ENCODE peak calls at places on chromosomes 3 and 15, in four cellular contexts. T is anterior cingulate cortex, Z is RWPE1, R is ecto neural progenitor cell. N is an unnamed sample.

GRCh38 chr3:105518806-105519418 is 152.2 kb downstream of the ALCAM start:
- DNase-seq in T (no peak), Z (peak; percentile 31), R (no peak), N (no peak)

GRCh38 chr15:67941643-67942315 is 101.9 kb upstream of the RNU6-1 start:
- DNase-seq in T (no peak), Z (peak; percentile 93), R (no peak), N (no peak)

GRCh38 chr3:11903047-11903446 is 56.4 kb upstream of the TAMM41 start:
- DNase-seq in T (no peak), Z (no peak), R (no peak), N (no peak)

GRCh38 chr15:100252359-100252758 is 89.4 kb downstream of the ADAMTS17 start:
- DNase-seq in T (no peak), Z (no peak), R (peak; percentile 19), N (no peak)

GRCh38 chr3:170811928-170812591 is 57.9 kb downstream of the RPL22L1 start:
- DNase-seq in T (peak; percentile 51), Z (peak; percentile 83), R (peak; percentile 73), N (peak; percentile 47)

GRCh38 chr3:188345223-188345622 is 191.3 kb downstream of the LPP start:
- DNase-seq in T (no peak), Z (no peak), R (no peak), N (peak; percentile 41)

GRCh38 chr3:188734395-188734794 is 437.4 kb upstream of the TPRG1 start:
- DNase-seq in T (no peak), Z (no peak), R (no peak), N (peak; percentile 45)

GRCh38 chr15:38335106-38335505 is 82.5 kb downstream of the SPRED1 start:
- DNase-seq in T (no peak), Z (no peak), R (no peak), N (no peak)

GRCh38 chr15:33902043-33902442 is 66.3 kb upstream of the CHRM5 start:
- DNase-seq in T (no peak), Z (no peak), R (no peak), N (no peak)

GRCh38 chr3:98709433-98709832 is 53.7 kb upstream of the ST3GAL6 start:
- DNase-seq in T (no peak), Z (no peak), R (no peak), N (no peak)

GRCh38 chr3:8988791-8989558 is 25.7 kb upstream of the RAD18 start:
- DNase-seq in T (no peak), Z (no peak), R (no peak), N (no peak)

GRCh38 chr15:48002772-48003171 is 118.0 kb upstream of the SLC24A5 start:
- DNase-seq in T (no peak), Z (no peak), R (no peak), N (no peak)

GRCh38 chr3:82030932-82031331 is 269.5 kb upstream of the GBE1 start:
- DNase-seq in T (no peak), Z (no peak), R (no peak), N (peak; percentile 28)

GRCh38 chr15:49918106-49918505 is 200.9 kb downstream of the ATP8B4 start:
- DNase-seq in T (no peak), Z (no peak), R (no peak), N (peak; percentile 41)

GRCh38 chr3:15121936-15122335 is 23.0 kb upstream of the RBSN start:
- DNase-seq in T (no peak), Z (no peak), R (no peak), N (no peak)

GRCh38 chr15:50879016-50879415 is 29.5 kb upstream of the AP4E1 start:
- DNase-seq in T (no peak), Z (no peak), R (no peak), N (no peak)

GRCh38 chr3:4977889-4978258 is 1.4 kb upstream of the BHLHE40 start:
- DNase-seq in T (no peak), Z (no peak), R (no peak), N (no peak)

GRCh38 chr3:123332124-123332641 is 116.7 kb downstream of the ADCY5 start:
- DNase-seq in T (no peak), Z (no peak), R (no peak), N (no peak)

GRCh38 chr3:108603689-108604088 is 14.2 kb downstream of the DZIP3 start:
- DNase-seq in T (no peak), Z (no peak), R (no peak), N (no peak)

GRCh38 chr15:66803182-66803729 is 101.2 kb downstream of the SMAD6 start:
- DNase-seq in T (no peak), Z (peak; percentile 96), R (peak; percentile 87), N (peak; percentile 93)

GRCh38 chr3:29758108-29759020 is 477.5 kb downstream of the RBMS3 start:
- DNase-seq in T (no peak), Z (peak; percentile 11), R (no peak), N (peak; percentile 82)

GRCh38 chr3:115341208-115341607 is 194.1 kb upstream of the ZBTB20 start:
- DNase-seq in T (no peak), Z (peak; percentile 65), R (no peak), N (peak; percentile 54)